ENCODE peak calls at places on chromosomes 5 and 9, in ten cellular contexts. One of them, this sample, is unnamed.
A peak's percentile ranks its signal among the peaks of the same experiment; 100 is the strongest.

GRCh38 chr5:83564069-83564749 is 92.7 kb downstream of the VCAN start:
- DNase-seq in astrocyte of the spinal cord: peak; percentile 65
- DNase-seq in natural killer cell: no peak
- DNase-seq in cardiac muscle cell: peak; percentile 75
- DNase-seq in brain microvascular endothelial cell: no peak
- DNase-seq in IMR-90: peak; percentile 63
- DNase-seq in neural crest cell: no peak
- DNase-seq in endothelial cell: no peak
- DNase-seq in A549: peak; percentile 18
- DNase-seq in A673: peak; percentile 52
- DNase-seq in this sample: no peak

GRCh38 chr5:38650540-38651275 is 94.3 kb upstream of the LIFR start:
- DNase-seq in neural crest cell: no peak
- DNase-seq in astrocyte of the spinal cord: peak; percentile 64
- DNase-seq in IMR-90: peak; percentile 20
- DNase-seq in A673: peak; percentile 37
- DNase-seq in brain microvascular endothelial cell: peak; percentile 64
- DNase-seq in natural killer cell: no peak
- DNase-seq in endothelial cell: no peak
- DNase-seq in cardiac muscle cell: peak; percentile 44
- DNase-seq in A549: no peak
- DNase-seq in this sample: no peak

GRCh38 chr5:168093200-168093930 is 198.1 kb upstream of the WWC1 start:
- DNase-seq in astrocyte of the spinal cord: no peak
- DNase-seq in IMR-90: no peak
- DNase-seq in cardiac muscle cell: peak; percentile 10
- DNase-seq in A549: no peak
- DNase-seq in natural killer cell: no peak
- DNase-seq in neural crest cell: no peak
- DNase-seq in brain microvascular endothelial cell: no peak
- DNase-seq in endothelial cell: no peak
- DNase-seq in A673: no peak
- DNase-seq in this sample: no peak

GRCh38 chr9:30774326-30774725 is 1610.1 kb upstream of the ACO1 start:
- DNase-seq in brain microvascular endothelial cell: no peak
- DNase-seq in IMR-90: no peak
- DNase-seq in astrocyte of the spinal cord: no peak
- DNase-seq in cardiac muscle cell: peak; percentile 1
- DNase-seq in endothelial cell: no peak
- DNase-seq in natural killer cell: no peak
- DNase-seq in A673: peak; percentile 4
- DNase-seq in A549: no peak
- DNase-seq in neural crest cell: no peak
- DNase-seq in this sample: no peak

GRCh38 chr5:147479949-147480348 is 29.9 kb downstream of the DPYSL3 start:
- DNase-seq in natural killer cell: no peak
- DNase-seq in cardiac muscle cell: peak; percentile 65
- DNase-seq in A549: no peak
- DNase-seq in IMR-90: peak; percentile 52
- DNase-seq in neural crest cell: no peak
- DNase-seq in astrocyte of the spinal cord: peak; percentile 77
- DNase-seq in A673: no peak
- DNase-seq in endothelial cell: no peak
- DNase-seq in brain microvascular endothelial cell: no peak
- DNase-seq in this sample: no peak

GRCh38 chr9:70747335-70747734 is 332.9 kb upstream of the KLF9 start:
- DNase-seq in natural killer cell: no peak
- DNase-seq in neural crest cell: no peak
- DNase-seq in cardiac muscle cell: peak; percentile 12
- DNase-seq in A673: no peak
- DNase-seq in A549: no peak
- DNase-seq in endothelial cell: no peak
- DNase-seq in IMR-90: no peak
- DNase-seq in brain microvascular endothelial cell: peak; percentile 11
- DNase-seq in astrocyte of the spinal cord: peak; percentile 29
- DNase-seq in this sample: no peak

GRCh38 chr5:164498393-164498792 is 993.0 kb downstream of the MAT2B start:
- DNase-seq in brain microvascular endothelial cell: no peak
- DNase-seq in IMR-90: no peak
- DNase-seq in astrocyte of the spinal cord: no peak
- DNase-seq in A549: no peak
- DNase-seq in endothelial cell: no peak
- DNase-seq in cardiac muscle cell: no peak
- DNase-seq in neural crest cell: no peak
- DNase-seq in natural killer cell: no peak
- DNase-seq in A673: no peak
- DNase-seq in this sample: no peak

GRCh38 chr5:6108981-6109595 is 269.3 kb downstream of the MED10 start:
- DNase-seq in neural crest cell: no peak
- DNase-seq in natural killer cell: no peak
- DNase-seq in astrocyte of the spinal cord: no peak
- DNase-seq in A673: no peak
- DNase-seq in A549: no peak
- DNase-seq in brain microvascular endothelial cell: no peak
- DNase-seq in IMR-90: no peak
- DNase-seq in endothelial cell: no peak
- DNase-seq in cardiac muscle cell: no peak
- DNase-seq in this sample: no peak

GRCh38 chr9:105459329-105459728 is 11.5 kb downstream of the FSD1L start:
- DNase-seq in astrocyte of the spinal cord: no peak
- DNase-seq in A549: no peak
- DNase-seq in natural killer cell: no peak
- DNase-seq in endothelial cell: no peak
- DNase-seq in neural crest cell: no peak
- DNase-seq in IMR-90: no peak
- DNase-seq in brain microvascular endothelial cell: no peak
- DNase-seq in cardiac muscle cell: no peak
- DNase-seq in A673: no peak
- DNase-seq in this sample: no peak

GRCh38 chr9:109953813-109954489 is 174.0 kb downstream of the PALM2AKAP2 start:
- DNase-seq in neural crest cell: no peak
- DNase-seq in brain microvascular endothelial cell: no peak
- DNase-seq in endothelial cell: no peak
- DNase-seq in IMR-90: no peak
- DNase-seq in natural killer cell: no peak
- DNase-seq in A673: no peak
- DNase-seq in cardiac muscle cell: no peak
- DNase-seq in A549: no peak
- DNase-seq in astrocyte of the spinal cord: no peak
- DNase-seq in this sample: no peak

GRCh38 chr9:85521331-85522197 is 220.2 kb downstream of the AGTPBP1 start:
- DNase-seq in cardiac muscle cell: no peak
- DNase-seq in brain microvascular endothelial cell: no peak
- DNase-seq in natural killer cell: no peak
- DNase-seq in A549: no peak
- DNase-seq in neural crest cell: no peak
- DNase-seq in endothelial cell: no peak
- DNase-seq in A673: peak; percentile 48
- DNase-seq in IMR-90: no peak
- DNase-seq in astrocyte of the spinal cord: no peak
- DNase-seq in this sample: no peak

GRCh38 chr5:114909424-114909823 is 260.3 kb downstream of the TRIM36 start:
- DNase-seq in endothelial cell: no peak
- DNase-seq in A549: no peak
- DNase-seq in neural crest cell: no peak
- DNase-seq in A673: no peak
- DNase-seq in brain microvascular endothelial cell: no peak
- DNase-seq in astrocyte of the spinal cord: no peak
- DNase-seq in cardiac muscle cell: no peak
- DNase-seq in natural killer cell: no peak
- DNase-seq in IMR-90: no peak
- DNase-seq in this sample: no peak

GRCh38 chr5:64462391-64462790 is 43.4 kb upstream of the RGS7BP start:
- DNase-seq in cardiac muscle cell: no peak
- DNase-seq in A673: no peak
- DNase-seq in brain microvascular endothelial cell: no peak
- DNase-seq in natural killer cell: no peak
- DNase-seq in IMR-90: no peak
- DNase-seq in astrocyte of the spinal cord: no peak
- DNase-seq in endothelial cell: no peak
- DNase-seq in neural crest cell: no peak
- DNase-seq in A549: no peak
- DNase-seq in this sample: no peak

GRCh38 chr9:335373-335772 is 120.7 kb downstream of the DOCK8 start:
- DNase-seq in cardiac muscle cell: no peak
- DNase-seq in neural crest cell: no peak
- DNase-seq in endothelial cell: no peak
- DNase-seq in brain microvascular endothelial cell: no peak
- DNase-seq in A549: no peak
- DNase-seq in natural killer cell: no peak
- DNase-seq in A673: no peak
- DNase-seq in astrocyte of the spinal cord: no peak
- DNase-seq in IMR-90: no peak
- DNase-seq in this sample: no peak

GRCh38 chr5:103362211-103362610 is 103.6 kb downstream of the MACIR start:
- DNase-seq in IMR-90: peak; percentile 72
- DNase-seq in neural crest cell: no peak
- DNase-seq in cardiac muscle cell: no peak
- DNase-seq in A549: no peak
- DNase-seq in A673: no peak
- DNase-seq in endothelial cell: no peak
- DNase-seq in brain microvascular endothelial cell: no peak
- DNase-seq in natural killer cell: no peak
- DNase-seq in astrocyte of the spinal cord: no peak
- DNase-seq in this sample: no peak

GRCh38 chr9:94160594-94161501 is 76.6 kb downstream of the PTPDC1 start:
- DNase-seq in A673: no peak
- DNase-seq in cardiac muscle cell: no peak
- DNase-seq in brain microvascular endothelial cell: peak; percentile 15
- DNase-seq in IMR-90: no peak
- DNase-seq in A549: no peak
- DNase-seq in astrocyte of the spinal cord: no peak
- DNase-seq in natural killer cell: no peak
- DNase-seq in neural crest cell: no peak
- DNase-seq in endothelial cell: no peak
- DNase-seq in this sample: no peak
- TF ChIP-seq CTCF in A673: peak; percentile 23
- TF ChIP-seq CTCF in cardiac muscle cell: no peak
- TF ChIP-seq CTCF in brain microvascular endothelial cell: peak; percentile 46
- TF ChIP-seq CTCF in IMR-90: peak; percentile 7
- TF ChIP-seq CTCF in A549: no peak
- TF ChIP-seq CTCF in astrocyte of the spinal cord: peak; percentile 20
- TF ChIP-seq CTCF in natural killer cell: no peak
- TF ChIP-seq CTCF in neural crest cell: peak; percentile 19
- TF ChIP-seq CTCF in endothelial cell: peak; percentile 12
- TF ChIP-seq CTCF in this sample: peak; percentile 33

DNA sequence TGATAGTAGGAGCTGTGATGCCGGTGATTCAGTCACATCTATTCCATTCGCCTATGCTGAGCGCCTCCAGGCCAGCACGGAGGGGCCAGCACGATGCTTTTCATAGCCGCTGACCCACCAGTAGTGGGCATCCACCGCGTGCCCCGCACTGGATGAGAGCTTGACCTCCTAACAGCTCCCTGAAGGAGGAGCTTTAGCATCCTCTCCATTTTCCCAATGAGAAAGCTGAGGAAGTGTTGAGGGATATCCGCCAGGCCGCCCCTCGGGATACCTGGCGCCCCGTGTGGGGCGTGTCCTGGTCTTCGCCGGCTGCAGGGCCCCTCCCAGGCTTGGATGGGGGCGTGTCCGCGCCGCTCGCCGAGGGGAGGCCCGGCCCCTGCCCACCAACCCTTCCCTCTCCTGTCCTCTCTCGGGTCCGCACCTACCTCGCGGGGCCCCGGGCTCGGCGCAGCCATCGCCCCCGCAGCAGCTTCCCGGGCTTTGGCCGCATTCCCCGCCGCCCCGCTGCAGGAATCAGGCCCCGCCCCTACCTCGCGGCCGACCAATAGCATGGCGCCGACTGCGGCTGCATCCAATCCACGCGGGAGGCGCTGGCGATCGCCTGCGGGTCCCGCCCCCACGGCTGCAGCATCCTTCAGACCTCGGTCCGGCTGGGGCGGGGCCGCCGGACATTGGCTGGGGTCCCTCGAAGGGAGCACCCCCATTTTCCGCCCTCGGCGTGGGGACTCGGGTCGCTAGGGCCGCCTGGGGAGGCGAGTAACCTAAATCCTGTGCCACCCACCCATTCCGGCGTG is at the start of gene PIP5KL1:
- DNase-seq in natural killer cell: peak; percentile 73
- DNase-seq in brain microvascular endothelial cell: peak; percentile 81
- DNase-seq in cardiac muscle cell: peak; percentile 88
- DNase-seq in astrocyte of the spinal cord: peak; percentile 85
- DNase-seq in neural crest cell: peak; percentile 86
- DNase-seq in IMR-90: peak; percentile 82
- DNase-seq in A549: peak; percentile 95
- DNase-seq in A673: peak; percentile 82
- DNase-seq in endothelial cell: peak; percentile 88
- DNase-seq in this sample: peak; percentile 90
- TF ChIP-seq CTCF in natural killer cell: no peak
- TF ChIP-seq CTCF in brain microvascular endothelial cell: peak; percentile 44
- TF ChIP-seq CTCF in cardiac muscle cell: peak; percentile 20
- TF ChIP-seq CTCF in astrocyte of the spinal cord: peak; percentile 38
- TF ChIP-seq CTCF in neural crest cell: peak; percentile 33
- TF ChIP-seq CTCF in IMR-90: peak; percentile 10
- TF ChIP-seq CTCF in A549: peak; percentile 10
- TF ChIP-seq CTCF in A673: no peak
- TF ChIP-seq CTCF in endothelial cell: no peak
- TF ChIP-seq CTCF in this sample: peak; percentile 44

GRCh38 chr9:74742792-74743389 is 144.8 kb downstream of the TRPM6 start:
- DNase-seq in astrocyte of the spinal cord: peak; percentile 54
- DNase-seq in endothelial cell: peak; percentile 36
- DNase-seq in IMR-90: peak; percentile 24
- DNase-seq in A549: peak; percentile 15
- DNase-seq in natural killer cell: no peak
- DNase-seq in brain microvascular endothelial cell: peak; percentile 27
- DNase-seq in A673: peak; percentile 45
- DNase-seq in neural crest cell: peak; percentile 23
- DNase-seq in cardiac muscle cell: peak; percentile 49
- DNase-seq in this sample: no peak
- TF ChIP-seq CTCF in astrocyte of the spinal cord: peak; percentile 84
- TF ChIP-seq CTCF in endothelial cell: peak; percentile 73
- TF ChIP-seq CTCF in IMR-90: peak; percentile 72
- TF ChIP-seq CTCF in A549: peak; percentile 66
- TF ChIP-seq CTCF in natural killer cell: peak; percentile 48
- TF ChIP-seq CTCF in brain microvascular endothelial cell: peak; percentile 89
- TF ChIP-seq CTCF in A673: peak; percentile 75
- TF ChIP-seq CTCF in neural crest cell: peak; percentile 80
- TF ChIP-seq CTCF in cardiac muscle cell: peak; percentile 79
- TF ChIP-seq CTCF in this sample: peak; percentile 83

DNA sequence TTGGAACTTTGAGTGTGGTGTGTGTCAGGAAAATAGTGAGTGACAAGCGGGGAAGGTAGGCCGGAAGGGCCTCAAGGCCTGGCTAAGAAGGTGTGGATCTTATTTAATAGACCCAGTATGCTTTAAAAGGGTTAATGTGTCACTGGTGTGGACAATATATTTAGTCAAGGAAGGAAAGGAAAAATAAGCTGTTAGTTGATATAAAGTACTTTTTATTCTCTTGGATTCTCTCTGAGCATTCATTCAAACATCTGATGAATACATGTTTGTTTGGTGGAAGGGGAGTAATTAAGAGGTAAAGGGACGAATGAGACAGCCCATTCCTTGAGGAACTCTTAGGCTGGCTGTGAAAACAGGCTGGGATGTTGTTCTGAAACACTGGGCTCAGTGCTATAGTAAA is 98.9 kb downstream of the MELK start:
- DNase-seq in IMR-90: no peak
- DNase-seq in natural killer cell: no peak
- DNase-seq in neural crest cell: no peak
- DNase-seq in brain microvascular endothelial cell: no peak
- DNase-seq in A673: no peak
- DNase-seq in A549: no peak
- DNase-seq in cardiac muscle cell: no peak
- DNase-seq in astrocyte of the spinal cord: no peak
- DNase-seq in endothelial cell: no peak
- DNase-seq in this sample: no peak
- TF ChIP-seq CTCF in IMR-90: no peak
- TF ChIP-seq CTCF in natural killer cell: no peak
- TF ChIP-seq CTCF in neural crest cell: no peak
- TF ChIP-seq CTCF in brain microvascular endothelial cell: no peak
- TF ChIP-seq CTCF in A673: no peak
- TF ChIP-seq CTCF in A549: no peak
- TF ChIP-seq CTCF in cardiac muscle cell: no peak
- TF ChIP-seq CTCF in astrocyte of the spinal cord: no peak
- TF ChIP-seq CTCF in endothelial cell: no peak
- TF ChIP-seq CTCF in this sample: no peak